ENCODE peak calls at places on chromosomes 2 and 18, in six cellular contexts. P is cardiac muscle cell; Y is stimulated activated CD4-positive, alpha-beta T cell treated with anti-CD3 and anti-CD28 coated beads, TNF-alpha, amount 100 ng/mL, for 48 hours; X is HuH-7.5; K is amniotic stem cell; A is caudate nucleus. R is an unnamed sample.

GRCh38 chr2:133296396-133296795 is 271.9 kb downstream of the NCKAP5 start:
- DNase-seq in K (no peak), X (no peak), Y (no peak), P (no peak), A (no peak), R (no peak)

GRCh38 chr2:217709496-217710217 is 293.1 kb downstream of the TNS1 start:
- DNase-seq in Y (no peak), X (no peak), A (no peak), K (no peak), P (no peak), R (no peak)

GRCh38 chr2:239551206-239551605 is 150.4 kb upstream of the HDAC4 start:
- DNase-seq in P (no peak), X (no peak), A (no peak), K (no peak), Y (no peak), R (no peak)

GRCh38 chr2:215637658-215638057 is 201.8 kb upstream of the FN1 start:
- DNase-seq in P (no peak), X (no peak), Y (no peak), K (no peak), A (no peak), R (no peak)

GRCh38 chr2:43171789-43172188 is 54.6 kb downstream of the ZFP36L2 start:
- DNase-seq in X (no peak), P (peak; percentile 70), K (no peak), Y (no peak), A (no peak), R (no peak)

GRCh38 chr2:157173740-157174184 is 83.7 kb upstream of the GALNT5 start:
- DNase-seq in X (no peak), A (no peak), K (peak; percentile 95), Y (no peak), P (peak; percentile 99), R (no peak)

GRCh38 chr2:140201572-140201971 is 1421.4 kb upstream of the NXPH2 start:
- DNase-seq in A (no peak), K (no peak), P (no peak), X (no peak), Y (no peak), R (no peak)

GRCh38 chr2:54676656-54677055 is 46.8 kb upstream of the EML6 start:
- DNase-seq in A (no peak), K (no peak), X (no peak), Y (no peak), P (no peak), R (no peak)

GRCh38 chr2:207473203-207473865 is 56.4 kb upstream of the CREB1 start:
- DNase-seq in K (peak; percentile 66), Y (peak; percentile 26), P (peak; percentile 92), X (no peak), A (peak; percentile 59), R (peak; percentile 61)

GRCh38 chr2:240934701-240935100 is 28.6 kb downstream of the CROCC2 start:
- DNase-seq in Y (no peak), A (no peak), K (no peak), X (no peak), P (no peak), R (no peak)

GRCh38 chr18:44781890-44782289 is 101.2 kb downstream of the SETBP1 start:
- DNase-seq in A (no peak), P (peak; percentile 84), Y (no peak), K (peak; percentile 30), X (no peak), R (no peak)

GRCh38 chr18:54825626-54826344 is 2.5 kb upstream of the RAB27B start:
- DNase-seq in A (no peak), P (no peak), Y (no peak), X (no peak), K (no peak), R (no peak)

GRCh38 chr2:121001641-121002040 is 266.0 kb downstream of the GLI2 start:
- DNase-seq in K (no peak), P (no peak), X (no peak), Y (no peak), A (no peak), R (no peak)

GRCh38 chr2:190283783-190284182 is 35.8 kb downstream of the HIBCH start:
- DNase-seq in X (no peak), K (no peak), P (no peak), Y (no peak), A (no peak), R (no peak)

GRCh38 chr2:241659150-241659739 is 21.8 kb downstream of the ATG4B start:
- DNase-seq in A (peak; percentile 61), X (no peak), P (peak; percentile 85), K (no peak), Y (peak; percentile 4), R (peak; percentile 61)

GRCh38 chr2:29522951-29523669 is 398.3 kb downstream of the ALK start:
- DNase-seq in A (no peak), Y (no peak), P (peak; percentile 12), K (peak; percentile 72), X (no peak), R (no peak)

GRCh38 chr2:73089270-73090030 is 17.9 kb upstream of the SFXN5 start:
- DNase-seq in K (peak; percentile 90), Y (no peak), P (peak; percentile 96), A (no peak), X (peak; percentile 85), R (no peak)

GRCh38 chr2:217918220-217919024 is 84.4 kb downstream of the TNS1 start:
- DNase-seq in A (no peak), K (no peak), Y (no peak), X (no peak), P (no peak), R (no peak)

GRCh38 chr2:15555839-15556238 is 5.3 kb downstream of the NBAS start:
- DNase-seq in P (no peak), K (no peak), Y (no peak), A (no peak), X (no peak), R (no peak)

GRCh38 chr2:153971250-153971649 is 99.5 kb downstream of the GALNT13 start:
- DNase-seq in K (no peak), A (no peak), Y (no peak), P (no peak), X (no peak), R (no peak)

GRCh38 chr18:72208920-72209676 is 335.0 kb downstream of the CBLN2 start:
- DNase-seq in K (no peak), P (no peak), X (no peak), A (no peak), Y (no peak), R (no peak)

GRCh38 chr2:160220001-160220400 is 19.9 kb upstream of the ITGB6 start:
- DNase-seq in P (no peak), K (no peak), X (no peak), Y (no peak), A (no peak), R (no peak)

GRCh38 chr2:25043241-25043867 is 1.5 kb downstream of the EFR3B start:
- DNase-seq in P (peak; percentile 69), A (no peak), K (peak; percentile 48), X (no peak), Y (peak; percentile 62), R (no peak)

GRCh38 chr2:37276291-37276690 is 44.8 kb downstream of the NDUFAF7 start:
- DNase-seq in Y (no peak), P (peak; percentile 53), A (no peak), X (no peak), K (no peak), R (no peak)

GRCh38 chr18:47754311-47755101 is 176.0 kb downstream of the SMAD2 start:
- DNase-seq in P (peak; percentile 14), Y (peak; percentile 37), K (no peak), A (no peak), X (peak; percentile 49), R (peak; percentile 63)

GRCh38 chr2:179861027-179861776 is at the start of gene ZNF385B:
- DNase-seq in X (peak; percentile 33), K (no peak), A (no peak), P (peak; percentile 21), Y (no peak), R (no peak)

GRCh38 chr18:47263197-47263827 is 11.9 kb upstream of the SKOR2 start:
- DNase-seq in X (no peak), P (no peak), A (no peak), Y (no peak), K (no peak), R (no peak)

GRCh38 chr2:50746526-50746925 is 285.4 kb downstream of the NRXN1 start:
- DNase-seq in Y (no peak), X (peak; percentile 3), A (no peak), K (no peak), P (peak; percentile 33), R (no peak)

GRCh38 chr18:1487457-1487856 is 582.8 kb downstream of the ADCYAP1 start:
- DNase-seq in P (no peak), A (no peak), Y (no peak), K (no peak), X (no peak), R (no peak)

GRCh38 chr2:213227458-213227857 is 56.8 kb upstream of the SPAG16 start:
- DNase-seq in K (no peak), P (no peak), X (no peak), A (no peak), Y (no peak), R (no peak)

GRCh38 chr2:130799295-130799694 is 37.4 kb upstream of the ARHGEF4 start:
- DNase-seq in Y (no peak), X (no peak), P (no peak), K (no peak), A (no peak), R (no peak)

GRCh38 chr2:216692636-216693413 is 2.5 kb downstream of the IGFBP5 start:
- DNase-seq in Y (no peak), X (peak; percentile 71), A (peak; percentile 46), P (peak; percentile 50), K (peak; percentile 38), R (peak; percentile 62)

GRCh38 chr2:241000831-241001321 is 2.5 kb downstream of the SNED1 start:
- DNase-seq in X (no peak), P (no peak), K (no peak), A (no peak), Y (no peak), R (no peak)

GRCh38 chr2:151669585-151670081 is 64.6 kb downstream of the NEB start:
- DNase-seq in A (peak; percentile 6), Y (peak; percentile 3), P (peak; percentile 12), K (no peak), X (no peak), R (no peak)

GRCh38 chr2:217360781-217361485 is 501.1 kb upstream of the TNP1 start:
- DNase-seq in Y (no peak), A (no peak), P (peak; percentile 64), K (no peak), X (no peak), R (no peak)

GRCh38 chr18:65835881-65836280 is 85.1 kb downstream of the CDH7 start:
- DNase-seq in X (no peak), P (no peak), A (no peak), Y (no peak), K (no peak), R (no peak)

GRCh38 chr2:95265182-95265581 is 9.1 kb upstream of the PROM2 start:
- DNase-seq in A (no peak), Y (no peak), X (no peak), K (no peak), P (no peak), R (no peak)

GRCh38 chr2:109611467-109612095 is 2.2 kb downstream of the SEPTIN10 start:
- DNase-seq in Y (no peak), A (no peak), K (peak; percentile 52), P (peak; percentile 71), X (no peak), R (no peak)

R was measured in NCI-H526.